ENCODE peak calls at places on chromosomes 13 and 19, in eight cellular contexts. One of them, this sample, is unnamed.
A peak's percentile ranks its signal among the peaks of the same experiment; 100 is the strongest.

GRCh38 chr19:49488046-49488862 is 846 bp downstream of the RPL13A start:
- DNase-seq in glomerular endothelial cell: no peak
- DNase-seq in NCI-H1930: no peak
- DNase-seq in mammary epithelial cell: no peak
- DNase-seq in NCI-H1105: no peak
- DNase-seq in caudate nucleus: no peak
- DNase-seq in amygdala: no peak
- DNase-seq in GM12865: peak; percentile 41
- DNase-seq in this sample: no peak

GRCh38 chr19:55486971-55487883 is 1.0 kb upstream of the SSC5D start:
- DNase-seq in NCI-H1930: no peak
- DNase-seq in amygdala: peak; percentile 23
- DNase-seq in NCI-H1105: no peak
- DNase-seq in mammary epithelial cell: peak; percentile 67
- DNase-seq in glomerular endothelial cell: no peak
- DNase-seq in caudate nucleus: no peak
- DNase-seq in GM12865: no peak
- DNase-seq in this sample: no peak

GRCh38 chr19:35290381-35291135 is 1.4 kb upstream of the MAG start:
- DNase-seq in caudate nucleus: peak; percentile 78
- DNase-seq in GM12865: no peak
- DNase-seq in mammary epithelial cell: no peak
- DNase-seq in glomerular endothelial cell: no peak
- DNase-seq in amygdala: peak; percentile 47
- DNase-seq in NCI-H1930: no peak
- DNase-seq in NCI-H1105: no peak
- DNase-seq in this sample: no peak

GRCh38 chr19:33639034-33639681 is 17.4 kb downstream of the CHST8 start:
- DNase-seq in NCI-H1105: peak; percentile 80
- DNase-seq in NCI-H1930: no peak
- DNase-seq in caudate nucleus: no peak
- DNase-seq in mammary epithelial cell: no peak
- DNase-seq in GM12865: no peak
- DNase-seq in amygdala: no peak
- DNase-seq in glomerular endothelial cell: no peak
- DNase-seq in this sample: no peak

GRCh38 chr13:34561033-34561432 is 381.0 kb upstream of the NBEA start:
- DNase-seq in NCI-H1105: no peak
- DNase-seq in GM12865: no peak
- DNase-seq in mammary epithelial cell: no peak
- DNase-seq in amygdala: no peak
- DNase-seq in caudate nucleus: no peak
- DNase-seq in glomerular endothelial cell: no peak
- DNase-seq in NCI-H1930: no peak
- DNase-seq in this sample: no peak

GRCh38 chr19:38155453-38155852 is 68.6 kb downstream of the DPF1 start:
- DNase-seq in mammary epithelial cell: peak; percentile 23
- DNase-seq in NCI-H1930: no peak
- DNase-seq in GM12865: no peak
- DNase-seq in glomerular endothelial cell: no peak
- DNase-seq in amygdala: no peak
- DNase-seq in caudate nucleus: no peak
- DNase-seq in NCI-H1105: no peak
- DNase-seq in this sample: no peak

GRCh38 chr13:98405690-98406344 is 171.1 kb downstream of the STK24 start:
- DNase-seq in GM12865: no peak
- DNase-seq in NCI-H1930: no peak
- DNase-seq in caudate nucleus: no peak
- DNase-seq in glomerular endothelial cell: no peak
- DNase-seq in amygdala: no peak
- DNase-seq in NCI-H1105: peak; percentile 60
- DNase-seq in mammary epithelial cell: no peak
- DNase-seq in this sample: no peak

GRCh38 chr19:55812449-55812848 is 19.4 kb downstream of the NLRP11 start:
- DNase-seq in caudate nucleus: no peak
- DNase-seq in amygdala: no peak
- DNase-seq in NCI-H1930: no peak
- DNase-seq in GM12865: no peak
- DNase-seq in NCI-H1105: no peak
- DNase-seq in mammary epithelial cell: no peak
- DNase-seq in glomerular endothelial cell: no peak
- DNase-seq in this sample: no peak

GRCh38 chr19:10797541-10798256 is 38.3 kb downstream of the TMED1 start:
- DNase-seq in NCI-H1105: no peak
- DNase-seq in mammary epithelial cell: no peak
- DNase-seq in GM12865: peak; percentile 80
- DNase-seq in caudate nucleus: no peak
- DNase-seq in NCI-H1930: no peak
- DNase-seq in glomerular endothelial cell: no peak
- DNase-seq in amygdala: no peak
- DNase-seq in this sample: no peak

GRCh38 chr13:41352935-41353801 is 42.1 kb downstream of the NAA16 start:
- DNase-seq in mammary epithelial cell: peak; percentile 56
- DNase-seq in caudate nucleus: no peak
- DNase-seq in NCI-H1930: peak; percentile 37
- DNase-seq in NCI-H1105: no peak
- DNase-seq in amygdala: no peak
- DNase-seq in GM12865: peak; percentile 67
- DNase-seq in glomerular endothelial cell: peak; percentile 73
- DNase-seq in this sample: no peak

GRCh38 chr13:40152145-40152544 is 496.7 kb downstream of the COG6 start:
- DNase-seq in NCI-H1930: no peak
- DNase-seq in GM12865: no peak
- DNase-seq in caudate nucleus: no peak
- DNase-seq in glomerular endothelial cell: peak; percentile 92
- DNase-seq in NCI-H1105: no peak
- DNase-seq in mammary epithelial cell: peak; percentile 83
- DNase-seq in amygdala: no peak
- DNase-seq in this sample: no peak

GRCh38 chr19:41774515-41774980 is 19.2 kb downstream of the CEACAM6 start:
- DNase-seq in NCI-H1930: no peak
- DNase-seq in GM12865: no peak
- DNase-seq in mammary epithelial cell: peak; percentile 96
- DNase-seq in caudate nucleus: no peak
- DNase-seq in NCI-H1105: peak; percentile 26
- DNase-seq in glomerular endothelial cell: no peak
- DNase-seq in amygdala: no peak
- DNase-seq in this sample: no peak

GRCh38 chr19:28409859-28410258 is 803.1 kb downstream of the UQCRFS1 start:
- DNase-seq in GM12865: no peak
- DNase-seq in NCI-H1105: no peak
- DNase-seq in NCI-H1930: no peak
- DNase-seq in amygdala: no peak
- DNase-seq in glomerular endothelial cell: no peak
- DNase-seq in mammary epithelial cell: no peak
- DNase-seq in caudate nucleus: no peak
- DNase-seq in this sample: no peak

GRCh38 chr13:99496322-99497142 is 4.7 kb upstream of the TM9SF2 start:
- DNase-seq in glomerular endothelial cell: no peak
- DNase-seq in NCI-H1105: no peak
- DNase-seq in NCI-H1930: no peak
- DNase-seq in GM12865: peak; percentile 94
- DNase-seq in caudate nucleus: no peak
- DNase-seq in mammary epithelial cell: no peak
- DNase-seq in amygdala: peak; percentile 31
- DNase-seq in this sample: no peak

GRCh38 chr13:104422668-104423067 is 1356.5 kb upstream of the SLC10A2 start:
- DNase-seq in caudate nucleus: no peak
- DNase-seq in amygdala: no peak
- DNase-seq in NCI-H1930: no peak
- DNase-seq in NCI-H1105: no peak
- DNase-seq in mammary epithelial cell: no peak
- DNase-seq in GM12865: no peak
- DNase-seq in glomerular endothelial cell: no peak
- DNase-seq in this sample: no peak

GRCh38 chr13:75373988-75374387 is 108.0 kb downstream of the TBC1D4 start:
- DNase-seq in glomerular endothelial cell: no peak
- DNase-seq in GM12865: no peak
- DNase-seq in amygdala: no peak
- DNase-seq in caudate nucleus: no peak
- DNase-seq in mammary epithelial cell: no peak
- DNase-seq in NCI-H1105: no peak
- DNase-seq in NCI-H1930: no peak
- DNase-seq in this sample: no peak

GRCh38 chr13:99665716-99666115 is 164.4 kb downstream of the TM9SF2 start:
- DNase-seq in amygdala: no peak
- DNase-seq in GM12865: no peak
- DNase-seq in caudate nucleus: no peak
- DNase-seq in NCI-H1930: no peak
- DNase-seq in mammary epithelial cell: no peak
- DNase-seq in NCI-H1105: no peak
- DNase-seq in glomerular endothelial cell: no peak
- DNase-seq in this sample: no peak

GRCh38 chr13:102182170-102182569 is 219.7 kb downstream of the FGF14 start:
- DNase-seq in GM12865: no peak
- DNase-seq in amygdala: no peak
- DNase-seq in caudate nucleus: no peak
- DNase-seq in NCI-H1930: no peak
- DNase-seq in mammary epithelial cell: no peak
- DNase-seq in glomerular endothelial cell: no peak
- DNase-seq in NCI-H1105: no peak
- DNase-seq in this sample: no peak

GRCh38 chr19:34220472-34221063 is 33.8 kb upstream of the GARRE1 start:
- DNase-seq in GM12865: peak; percentile 77
- DNase-seq in amygdala: peak; percentile 2
- DNase-seq in mammary epithelial cell: peak; percentile 31
- DNase-seq in caudate nucleus: peak; percentile 16
- DNase-seq in glomerular endothelial cell: peak; percentile 34
- DNase-seq in NCI-H1105: peak; percentile 34
- DNase-seq in NCI-H1930: peak; percentile 53
- DNase-seq in this sample: peak; percentile 25

GRCh38 chr19:35080613-35081170 is 34.9 kb upstream of the FXYD3 start:
- DNase-seq in NCI-H1105: no peak
- DNase-seq in amygdala: no peak
- DNase-seq in mammary epithelial cell: no peak
- DNase-seq in glomerular endothelial cell: no peak
- DNase-seq in GM12865: no peak
- DNase-seq in caudate nucleus: no peak
- DNase-seq in NCI-H1930: no peak
- DNase-seq in this sample: no peak

GRCh38 chr13:52765991-52766390 is 26.4 kb upstream of the CNMD start:
- DNase-seq in amygdala: no peak
- DNase-seq in caudate nucleus: no peak
- DNase-seq in glomerular endothelial cell: no peak
- DNase-seq in NCI-H1105: no peak
- DNase-seq in mammary epithelial cell: no peak
- DNase-seq in GM12865: no peak
- DNase-seq in NCI-H1930: no peak
- DNase-seq in this sample: no peak

GRCh38 chr13:59094149-59094548 is 1069.6 kb downstream of the DIAPH3 start:
- DNase-seq in amygdala: no peak
- DNase-seq in mammary epithelial cell: no peak
- DNase-seq in caudate nucleus: no peak
- DNase-seq in NCI-H1930: no peak
- DNase-seq in GM12865: no peak
- DNase-seq in NCI-H1105: no peak
- DNase-seq in glomerular endothelial cell: no peak
- DNase-seq in this sample: no peak

GRCh38 chr13:58318495-58319167 is 687.1 kb downstream of the PCDH17 start:
- DNase-seq in NCI-H1930: no peak
- DNase-seq in caudate nucleus: no peak
- DNase-seq in amygdala: no peak
- DNase-seq in GM12865: no peak
- DNase-seq in glomerular endothelial cell: no peak
- DNase-seq in mammary epithelial cell: no peak
- DNase-seq in NCI-H1105: no peak
- DNase-seq in this sample: no peak

GRCh38 chr19:23917856-23918255 is 3.2 kb downstream of the ZNF726 start:
- DNase-seq in mammary epithelial cell: peak; percentile 60
- DNase-seq in NCI-H1930: no peak
- DNase-seq in NCI-H1105: no peak
- DNase-seq in glomerular endothelial cell: no peak
- DNase-seq in GM12865: no peak
- DNase-seq in caudate nucleus: no peak
- DNase-seq in amygdala: no peak
- DNase-seq in this sample: no peak

GRCh38 chr13:94480672-94481145 is 1.2 kb upstream of the DCT start:
- DNase-seq in amygdala: no peak
- DNase-seq in NCI-H1105: no peak
- DNase-seq in mammary epithelial cell: peak; percentile 6
- DNase-seq in GM12865: no peak
- DNase-seq in NCI-H1930: no peak
- DNase-seq in glomerular endothelial cell: no peak
- DNase-seq in caudate nucleus: no peak
- DNase-seq in this sample: no peak

GRCh38 chr13:59480398-59480797 is 683.3 kb downstream of the DIAPH3 start:
- DNase-seq in amygdala: no peak
- DNase-seq in mammary epithelial cell: no peak
- DNase-seq in GM12865: no peak
- DNase-seq in glomerular endothelial cell: no peak
- DNase-seq in NCI-H1105: no peak
- DNase-seq in NCI-H1930: no peak
- DNase-seq in caudate nucleus: no peak
- DNase-seq in this sample: no peak

GRCh38 chr19:18157465-18158063 is 4.6 kb downstream of the PIK3R2 start:
- DNase-seq in amygdala: peak; percentile 48
- DNase-seq in mammary epithelial cell: peak; percentile 79
- DNase-seq in caudate nucleus: peak; percentile 67
- DNase-seq in NCI-H1105: peak; percentile 96
- DNase-seq in glomerular endothelial cell: no peak
- DNase-seq in GM12865: no peak
- DNase-seq in NCI-H1930: peak; percentile 10
- DNase-seq in this sample: no peak